ENCODE peak calls at places on chromosome 20, in five cellular contexts. One of them, this sample, is unnamed. For H3K4me1, the result is how much of the 10 kb centered on the place peaks cover.

GRCh38 chr20:25726357-25726756 is 29.7 kb upstream of the ZNF337 start:
- DNase-seq in pancreas: no peak
- DNase-seq in tibial artery: no peak
- DNase-seq in right cardiac atrium: no peak
- DNase-seq in fibroblast of lung: no peak
- DNase-seq in this sample: no peak

GRCh38 chr20:35271904-35272303 is 6.0 kb downstream of the MMP24OS start:
- DNase-seq in pancreas: no peak
- DNase-seq in right cardiac atrium: no peak
- DNase-seq in fibroblast of lung: peak
- DNase-seq in tibial artery: no peak
- DNase-seq in this sample: no peak

GRCh38 chr20:11375368-11375767 is 542.3 kb upstream of the BTBD3 start:
- DNase-seq in fibroblast of lung: peak
- DNase-seq in tibial artery: no peak
- DNase-seq in right cardiac atrium: no peak
- DNase-seq in pancreas: no peak
- DNase-seq in this sample: no peak

GRCh38 chr20:31606928-31607639 is 2.0 kb downstream of the ID1 start:
- DNase-seq in pancreas: peak
- DNase-seq in fibroblast of lung: peak
- DNase-seq in tibial artery: no peak
- DNase-seq in right cardiac atrium: peak
- DNase-seq in this sample: no peak

GRCh38 chr20:51175724-51176123 is 152.8 kb upstream of the KCNG1 start:
- DNase-seq in tibial artery: no peak
- DNase-seq in fibroblast of lung: no peak
- DNase-seq in pancreas: no peak
- DNase-seq in right cardiac atrium: no peak
- DNase-seq in this sample: no peak

GRCh38 chr20:24118781-24119175 is 130.2 kb upstream of the GGTLC1 start:
- DNase-seq in right cardiac atrium: no peak
- DNase-seq in fibroblast of lung: no peak
- DNase-seq in tibial artery: no peak
- DNase-seq in pancreas: no peak
- DNase-seq in this sample: no peak

GRCh38 chr20:9741996-9742395 is 96.9 kb downstream of the PAK5 start:
- DNase-seq in pancreas: no peak
- DNase-seq in fibroblast of lung: no peak
- DNase-seq in right cardiac atrium: no peak
- DNase-seq in tibial artery: no peak
- DNase-seq in this sample: no peak

GRCh38 chr20:10347481-10347880 is 86.5 kb downstream of the MKKS start:
- DNase-seq in right cardiac atrium: no peak
- DNase-seq in fibroblast of lung: no peak
- DNase-seq in pancreas: no peak
- DNase-seq in tibial artery: no peak
- DNase-seq in this sample: no peak

GRCh38 chr20:59835448-59836395 is 97.7 kb downstream of the SYCP2 start:
- DNase-seq in fibroblast of lung: peak
- DNase-seq in tibial artery: peak
- DNase-seq in pancreas: no peak
- DNase-seq in right cardiac atrium: peak
- DNase-seq in this sample: no peak

GRCh38 chr20:47927385-47927851 is 142.1 kb upstream of the SULF2 start:
- DNase-seq in right cardiac atrium: no peak
- DNase-seq in fibroblast of lung: peak
- DNase-seq in pancreas: no peak
- DNase-seq in tibial artery: no peak
- DNase-seq in this sample: no peak

GRCh38 chr20:13545755-13546154 is 93.0 kb downstream of the TASP1 start:
- DNase-seq in right cardiac atrium: no peak
- DNase-seq in fibroblast of lung: peak
- DNase-seq in pancreas: no peak
- DNase-seq in tibial artery: no peak
- DNase-seq in this sample: no peak

GRCh38 chr20:58482416-58482815 is 32.8 kb downstream of the APCDD1L start:
- DNase-seq in right cardiac atrium: no peak
- DNase-seq in pancreas: no peak
- DNase-seq in fibroblast of lung: peak
- DNase-seq in tibial artery: no peak
- DNase-seq in this sample: no peak

GRCh38 chr20:63691711-63692435 is 4.6 kb upstream of the TNFRSF6B start:
- DNase-seq in tibial artery: peak
- DNase-seq in pancreas: peak
- DNase-seq in fibroblast of lung: no peak
- DNase-seq in right cardiac atrium: peak
- DNase-seq in this sample: no peak

GRCh38 chr20:53887973-53888372 is 182.4 kb downstream of the BCAS1 start:
- DNase-seq in right cardiac atrium: no peak
- DNase-seq in tibial artery: no peak
- DNase-seq in pancreas: no peak
- DNase-seq in fibroblast of lung: no peak
- DNase-seq in this sample: no peak

GRCh38 chr20:16302818-16303217 is 270.4 kb downstream of the KIF16B start:
- DNase-seq in pancreas: no peak
- DNase-seq in tibial artery: no peak
- DNase-seq in fibroblast of lung: no peak
- DNase-seq in right cardiac atrium: no peak
- DNase-seq in this sample: no peak

GRCh38 chr20:22918286-22918983 is 116.7 kb upstream of the SSTR4 start:
- DNase-seq in tibial artery: no peak
- DNase-seq in right cardiac atrium: no peak
- DNase-seq in fibroblast of lung: no peak
- DNase-seq in pancreas: no peak
- DNase-seq in this sample: no peak

GRCh38 chr20:60749804-60750602 is 502.1 kb upstream of the CDH4 start:
- DNase-seq in fibroblast of lung: no peak
- DNase-seq in pancreas: no peak
- DNase-seq in tibial artery: no peak
- DNase-seq in right cardiac atrium: no peak
- DNase-seq in this sample: no peak

GRCh38 chr20:19817017-19817416 is 59.0 kb downstream of the RIN2 start:
- DNase-seq in right cardiac atrium: peak
- DNase-seq in fibroblast of lung: peak
- DNase-seq in pancreas: no peak
- DNase-seq in tibial artery: no peak
- DNase-seq in this sample: no peak

GRCh38 chr20:4457566-4458543 is 263.9 kb upstream of the PRND start:
- DNase-seq in right cardiac atrium: no peak
- DNase-seq in fibroblast of lung: no peak
- DNase-seq in tibial artery: no peak
- DNase-seq in pancreas: no peak
- DNase-seq in this sample: no peak

GRCh38 chr20:54744097-54744496 is 268.7 kb downstream of the DOK5 start:
- DNase-seq in pancreas: no peak
- DNase-seq in tibial artery: no peak
- DNase-seq in fibroblast of lung: no peak
- DNase-seq in right cardiac atrium: no peak
- DNase-seq in this sample: no peak

GRCh38 chr20:1321654-1321939 is 7.3 kb downstream of the SDCBP2 start:
- DNase-seq in right cardiac atrium: no peak
- DNase-seq in pancreas: no peak
- DNase-seq in tibial artery: peak
- DNase-seq in fibroblast of lung: no peak
- DNase-seq in this sample: no peak

GRCh38 chr20:34624628-34625027 is 52.3 kb downstream of the PIGU start:
- DNase-seq in tibial artery: no peak
- DNase-seq in pancreas: no peak
- DNase-seq in fibroblast of lung: no peak
- DNase-seq in right cardiac atrium: no peak
- DNase-seq in this sample: no peak

GRCh38 chr20:25526446-25526845 is 58.9 kb downstream of the NINL start:
- DNase-seq in right cardiac atrium: no peak
- DNase-seq in pancreas: peak
- DNase-seq in fibroblast of lung: no peak
- DNase-seq in tibial artery: no peak
- DNase-seq in this sample: no peak

GRCh38 chr20:49685809-49686208 is 27.9 kb downstream of the B4GALT5 start:
- DNase-seq in right cardiac atrium: no peak
- DNase-seq in pancreas: no peak
- DNase-seq in fibroblast of lung: peak
- DNase-seq in tibial artery: no peak
- DNase-seq in this sample: no peak
- H3K27ac ChIP-seq in right cardiac atrium: no peak
- H3K27ac ChIP-seq in pancreas: no peak
- H3K27ac ChIP-seq in fibroblast of lung: no peak
- H3K27ac ChIP-seq in tibial artery: peak
- H3K27ac ChIP-seq in this sample: no peak

GRCh38 chr20:43681991-43682410 is 15.1 kb downstream of the MYBL2 start:
- DNase-seq in fibroblast of lung: no peak
- DNase-seq in tibial artery: no peak
- DNase-seq in right cardiac atrium: no peak
- DNase-seq in pancreas: no peak
- DNase-seq in this sample: no peak
- H3K4me3 ChIP-seq in fibroblast of lung: no peak
- H3K4me3 ChIP-seq in tibial artery: no peak
- H3K4me3 ChIP-seq in right cardiac atrium: no peak
- H3K4me3 ChIP-seq in pancreas: no peak
- H3K4me3 ChIP-seq in this sample: no peak

GRCh38 chr20:17971571-17972013 is 2.8 kb downstream of the MGME1 start:
- DNase-seq in tibial artery: no peak
- DNase-seq in pancreas: no peak
- DNase-seq in right cardiac atrium: no peak
- DNase-seq in fibroblast of lung: peak
- DNase-seq in this sample: no peak
- H3K4me1 ChIP-seq in tibial artery: under half
- H3K4me1 ChIP-seq in pancreas: under half
- H3K4me1 ChIP-seq in right cardiac atrium: under half
- H3K4me1 ChIP-seq in fibroblast of lung: under half
- H3K4me1 ChIP-seq in this sample: under half

GRCh38 chr20:3204124-3204794 is at the start of gene DDRGK1:
- DNase-seq in right cardiac atrium: peak
- DNase-seq in tibial artery: peak
- DNase-seq in fibroblast of lung: peak
- DNase-seq in pancreas: peak
- DNase-seq in this sample: peak

GRCh38 chr20:3203315-3204123 is 963 bp downstream of the DDRGK1 start:
- DNase-seq in tibial artery: no peak
- DNase-seq in fibroblast of lung: peak
- DNase-seq in right cardiac atrium: no peak
- DNase-seq in pancreas: peak
- DNase-seq in this sample: peak

GRCh38 chr20:3199976-3200755 is 4.3 kb downstream of the DDRGK1 start:
- DNase-seq in tibial artery: no peak
- DNase-seq in right cardiac atrium: no peak
- DNase-seq in fibroblast of lung: no peak
- DNase-seq in pancreas: peak
- DNase-seq in this sample: no peak

GRCh38 chr20:3199206-3199605 is 5.3 kb downstream of the DDRGK1 start:
- DNase-seq in tibial artery: no peak
- DNase-seq in pancreas: peak
- DNase-seq in right cardiac atrium: no peak
- DNase-seq in fibroblast of lung: no peak
- DNase-seq in this sample: no peak

DNA sequence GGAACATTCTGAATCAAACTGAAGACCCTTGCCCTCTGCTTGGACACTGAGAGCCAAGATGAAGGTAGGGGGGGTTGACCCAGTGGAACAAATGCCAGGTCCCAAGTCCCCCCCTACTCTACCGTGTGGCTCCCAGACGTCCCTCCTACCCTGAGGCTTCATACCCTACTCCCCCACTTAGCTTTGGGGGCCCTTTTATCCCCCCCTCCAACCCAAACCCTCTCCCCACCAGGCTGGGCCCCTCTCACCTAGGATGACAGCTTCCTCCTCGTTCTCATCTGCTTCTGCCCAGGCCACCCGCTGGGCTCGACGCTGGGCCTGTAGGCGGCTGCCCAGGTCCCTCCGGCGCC is 1.5 kb downstream of the DDRGK1 start:
- DNase-seq in tibial artery: no peak
- DNase-seq in right cardiac atrium: no peak
- DNase-seq in fibroblast of lung: no peak
- DNase-seq in pancreas: no peak
- DNase-seq in this sample: no peak
- H3K27ac ChIP-seq in tibial artery: peak
- H3K27ac ChIP-seq in right cardiac atrium: no peak
- H3K27ac ChIP-seq in fibroblast of lung: peak
- H3K27ac ChIP-seq in pancreas: peak
- H3K27ac ChIP-seq in this sample: peak

GRCh38 chr20:62475027-62475818 is 572 bp downstream of the GATA5 start:
- DNase-seq in right cardiac atrium: no peak
- DNase-seq in pancreas: no peak
- DNase-seq in tibial artery: no peak
- DNase-seq in fibroblast of lung: no peak
- DNase-seq in this sample: no peak
- H3K4me3 ChIP-seq in right cardiac atrium: peak
- H3K4me3 ChIP-seq in pancreas: no peak
- H3K4me3 ChIP-seq in tibial artery: peak
- H3K4me3 ChIP-seq in fibroblast of lung: no peak
- H3K4me3 ChIP-seq in this sample: no peak

DNA sequence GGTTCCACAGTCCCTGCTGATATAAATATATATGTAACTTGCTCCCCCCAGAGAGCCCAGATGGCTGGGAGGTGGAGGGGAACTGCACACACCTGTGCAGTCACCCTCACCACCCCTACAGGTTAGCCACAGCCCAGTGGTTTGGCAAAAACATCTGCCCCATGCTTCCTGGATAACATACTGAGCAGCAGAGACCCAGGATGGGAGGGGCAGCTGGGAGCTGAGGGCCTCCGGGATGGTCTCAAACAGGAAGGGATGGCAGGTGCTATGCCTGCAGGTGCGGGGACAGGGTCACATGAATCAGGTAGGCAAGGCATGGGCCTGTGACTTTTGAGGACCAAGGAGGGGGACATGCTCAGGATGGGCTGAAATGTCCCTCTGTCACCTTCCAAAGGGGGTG is 119.9 kb downstream of the SNX5 start:
- DNase-seq in fibroblast of lung: no peak
- DNase-seq in tibial artery: no peak
- DNase-seq in right cardiac atrium: no peak
- DNase-seq in pancreas: no peak
- DNase-seq in this sample: no peak
- H3K4me1 ChIP-seq in fibroblast of lung: under half
- H3K4me1 ChIP-seq in tibial artery: under half
- H3K4me1 ChIP-seq in right cardiac atrium: under half
- H3K4me1 ChIP-seq in pancreas: under half
- H3K4me1 ChIP-seq in this sample: under half

GRCh38 chr20:37450344-37450743 is 70.7 kb upstream of the NNAT start:
- DNase-seq in tibial artery: no peak
- DNase-seq in fibroblast of lung: no peak
- DNase-seq in right cardiac atrium: no peak
- DNase-seq in pancreas: no peak
- DNase-seq in this sample: no peak

GRCh38 chr20:37451616-37452015 is 69.4 kb upstream of the NNAT start:
- DNase-seq in pancreas: no peak
- DNase-seq in fibroblast of lung: no peak
- DNase-seq in tibial artery: no peak
- DNase-seq in right cardiac atrium: no peak
- DNase-seq in this sample: no peak

GRCh38 chr20:37453836-37454235 is 67.2 kb upstream of the NNAT start:
- DNase-seq in pancreas: no peak
- DNase-seq in tibial artery: no peak
- DNase-seq in right cardiac atrium: no peak
- DNase-seq in fibroblast of lung: no peak
- DNase-seq in this sample: no peak

GRCh38 chr20:37453288-37453687 is 67.8 kb upstream of the NNAT start:
- DNase-seq in pancreas: no peak
- DNase-seq in tibial artery: no peak
- DNase-seq in right cardiac atrium: no peak
- DNase-seq in fibroblast of lung: no peak
- DNase-seq in this sample: no peak

GRCh38 chr20:37452236-37452635 is 68.8 kb upstream of the NNAT start:
- DNase-seq in tibial artery: no peak
- DNase-seq in fibroblast of lung: no peak
- DNase-seq in right cardiac atrium: no peak
- DNase-seq in pancreas: no peak
- DNase-seq in this sample: no peak
- H3K27ac ChIP-seq in tibial artery: no peak
- H3K27ac ChIP-seq in fibroblast of lung: no peak
- H3K27ac ChIP-seq in right cardiac atrium: no peak
- H3K27ac ChIP-seq in pancreas: no peak
- H3K27ac ChIP-seq in this sample: no peak

This sample was measured in CD4-positive, alpha-beta memory T cell.